ENCODE peak calls at places on chromosomes 2 and 18, in nine cellular contexts. C, Q, N, L, E, G, P, H and O are unnamed samples.

GRCh38 chr2:98835831-98836385 is 100.1 kb downstream of the CRACDL start:
- DNase-seq in C (no peak), Q (peak), N (no peak), L (no peak), E (no peak), G (no peak), P (peak), H (no peak), O (no peak)

GRCh38 chr2:230418341-230419016 is 2.5 kb downstream of the SP100 start:
- DNase-seq in C (no peak), Q (no peak), N (no peak), L (no peak), E (no peak), G (no peak), P (no peak), H (no peak), O (peak)

GRCh38 chr18:23422751-23423418 is 30.2 kb upstream of the RIOK3 start:
- DNase-seq in C (peak), Q (no peak), N (peak), L (peak), E (peak), G (peak), P (no peak), H (no peak), O (no peak)

GRCh38 chr18:75251466-75251865 is 40.9 kb downstream of the TSHZ1 start:
- DNase-seq in C (no peak), Q (no peak), N (no peak), L (no peak), E (no peak), G (no peak), P (no peak), H (no peak), O (peak)

GRCh38 chr2:162202203-162202602 is 41.0 kb downstream of the FAP start:
- DNase-seq in C (no peak), Q (no peak), N (no peak), L (no peak), E (no peak), G (no peak), P (no peak), H (no peak), O (no peak)

GRCh38 chr2:120175000-120175581 is 48.1 kb downstream of the TMEM185B start:
- DNase-seq in C (no peak), Q (peak), N (peak), L (peak), E (no peak), G (peak), P (no peak), H (peak), O (peak)

GRCh38 chr18:70036771-70037452 is 89.2 kb upstream of the CD226 start:
- DNase-seq in C (no peak), Q (no peak), N (no peak), L (peak), E (no peak), G (no peak), P (no peak), H (no peak), O (no peak)

GRCh38 chr2:211423018-211423417 is 866.6 kb downstream of the CPS1 start:
- DNase-seq in C (no peak), Q (no peak), N (no peak), L (peak), E (no peak), G (no peak), P (no peak), H (no peak), O (no peak)

GRCh38 chr2:132582360-132582759 is 87.6 kb downstream of the LYPD1 start:
- DNase-seq in C (no peak), Q (no peak), N (no peak), L (no peak), E (no peak), G (no peak), P (no peak), H (no peak), O (no peak)

GRCh38 chr2:110777531-110778311 is 45.3 kb downstream of the ACOXL start:
- DNase-seq in C (no peak), Q (no peak), N (no peak), L (no peak), E (no peak), G (no peak), P (no peak), H (no peak), O (no peak)

GRCh38 chr2:12718662-12719399 is 2.1 kb downstream of the TRIB2 start:
- DNase-seq in C (no peak), Q (peak), N (no peak), L (peak), E (no peak), G (no peak), P (no peak), H (no peak), O (peak)

GRCh38 chr2:158958365-158958764 is 10.1 kb upstream of the TANC1 start:
- DNase-seq in C (no peak), Q (no peak), N (no peak), L (no peak), E (no peak), G (no peak), P (no peak), H (no peak), O (no peak)

GRCh38 chr2:158953926-158954763 is 14.3 kb upstream of the TANC1 start:
- DNase-seq in C (peak), Q (no peak), N (peak), L (no peak), E (peak), G (no peak), P (no peak), H (peak), O (peak)

GRCh38 chr2:158953454-158953853 is 15.0 kb upstream of the TANC1 start:
- DNase-seq in C (no peak), Q (no peak), N (no peak), L (no peak), E (no peak), G (no peak), P (no peak), H (no peak), O (peak)

GRCh38 chr2:158955974-158956373 is 12.5 kb upstream of the TANC1 start:
- DNase-seq in C (no peak), Q (no peak), N (no peak), L (no peak), E (no peak), G (no peak), P (no peak), H (no peak), O (no peak)
- H3K27ac ChIP-seq in C (no peak), Q (no peak), N (no peak), L (no peak), E (no peak), G (no peak), P (no peak), H (no peak), O (no peak)

GRCh38 chr2:112523291-112523777 is 18.9 kb upstream of the POLR1B start:
- DNase-seq in C (no peak), Q (no peak), N (no peak), L (no peak), E (no peak), G (no peak), P (no peak), H (no peak), O (no peak)

GRCh38 chr2:112516801-112517200 is 25.5 kb upstream of the POLR1B start:
- DNase-seq in C (no peak), Q (no peak), N (no peak), L (no peak), E (no peak), G (no peak), P (no peak), H (no peak), O (no peak)

GRCh38 chr2:112520234-112520783 is 22.0 kb upstream of the POLR1B start:
- DNase-seq in C (no peak), Q (no peak), N (no peak), L (no peak), E (no peak), G (no peak), P (no peak), H (no peak), O (no peak)

DNA sequence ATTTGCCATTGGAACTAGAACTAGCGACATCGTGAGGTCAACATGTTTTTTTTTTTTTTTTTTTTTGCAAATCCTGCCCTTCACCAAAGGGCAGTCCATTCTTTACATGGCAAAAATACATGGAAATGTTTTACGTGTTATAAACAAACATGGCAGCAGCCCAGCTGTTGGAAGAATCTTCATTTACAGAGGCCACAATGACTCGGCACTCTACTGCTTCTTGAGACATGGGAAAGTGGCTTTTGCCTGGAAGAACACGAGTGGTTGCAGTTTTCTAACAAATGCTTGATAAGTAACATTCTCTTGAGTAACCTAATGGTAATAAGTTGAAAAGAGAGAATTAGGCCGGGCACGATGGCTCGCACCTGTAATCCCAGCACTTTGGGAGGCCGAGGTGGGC is 22.8 kb upstream of the POLR1B start:
- DNase-seq in C (no peak), Q (no peak), N (no peak), L (no peak), E (no peak), G (no peak), P (no peak), H (no peak), O (no peak)
- H3K27ac ChIP-seq in C (no peak), Q (no peak), N (peak), L (no peak), E (no peak), G (no peak), P (no peak), H (no peak), O (no peak)

GRCh38 chr2:101135412-101136296 is 15.5 kb downstream of the TBC1D8 start:
- DNase-seq in C (peak), Q (no peak), N (no peak), L (no peak), E (no peak), G (no peak), P (no peak), H (no peak), O (no peak)
- H3K27ac ChIP-seq in C (peak), Q (no peak), N (peak), L (no peak), E (no peak), G (no peak), P (no peak), H (no peak), O (no peak)

GRCh38 chr2:109345653-109346165 is 216.7 kb downstream of the SH3RF3 start:
- DNase-seq in C (peak), Q (no peak), N (no peak), L (no peak), E (no peak), G (no peak), P (no peak), H (peak), O (no peak)

GRCh38 chr2:109346601-109347228 is 217.7 kb downstream of the SH3RF3 start:
- DNase-seq in C (no peak), Q (no peak), N (no peak), L (no peak), E (no peak), G (no peak), P (no peak), H (no peak), O (no peak)

GRCh38 chr2:109348190-109348589 is 219.2 kb downstream of the SH3RF3 start:
- DNase-seq in C (no peak), Q (no peak), N (no peak), L (no peak), E (no peak), G (no peak), P (no peak), H (no peak), O (no peak)

GRCh38 chr2:109348645-109349554 is 219.9 kb downstream of the SH3RF3 start:
- DNase-seq in C (no peak), Q (peak), N (no peak), L (no peak), E (no peak), G (no peak), P (peak), H (no peak), O (peak)

GRCh38 chr2:109347626-109348025 is 218.6 kb downstream of the SH3RF3 start:
- DNase-seq in C (no peak), Q (no peak), N (no peak), L (no peak), E (no peak), G (no peak), P (no peak), H (no peak), O (no peak)
- H3K27ac ChIP-seq in C (no peak), Q (no peak), N (no peak), L (no peak), E (no peak), G (no peak), P (no peak), H (no peak), O (no peak)

GRCh38 chr2:234916674-234917073 is 35.1 kb upstream of the SH3BP4 start:
- DNase-seq in C (no peak), Q (no peak), N (no peak), L (no peak), E (no peak), G (no peak), P (no peak), H (no peak), O (no peak)
- H3K27ac ChIP-seq in C (no peak), Q (no peak), N (no peak), L (no peak), E (no peak), G (no peak), P (no peak), H (no peak), O (no peak)

DNA sequence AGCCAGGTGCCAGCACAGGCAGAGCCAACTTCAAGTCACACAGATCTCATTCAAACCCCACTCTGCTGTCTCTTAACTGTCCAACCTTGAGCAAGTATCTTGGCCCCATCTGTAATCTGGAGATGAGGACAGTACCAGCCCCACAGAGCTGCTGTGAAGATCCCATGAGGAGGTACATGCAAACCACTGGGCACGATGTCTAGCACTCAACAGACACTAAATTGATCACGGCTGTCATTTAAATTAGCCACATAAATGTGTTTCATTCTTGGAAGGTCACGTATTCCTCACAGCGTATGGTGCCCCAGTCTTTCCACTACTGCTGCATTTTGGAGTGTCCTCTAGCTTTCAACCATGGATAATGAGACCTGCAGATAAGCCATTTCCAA is 167.6 kb upstream of the ID2 start:
- DNase-seq in C (no peak), Q (no peak), N (no peak), L (no peak), E (no peak), G (no peak), P (no peak), H (no peak), O (no peak)
- H3K27ac ChIP-seq in C (no peak), Q (no peak), N (no peak), L (peak), E (no peak), G (peak), P (no peak), H (no peak), O (no peak)

DNA sequence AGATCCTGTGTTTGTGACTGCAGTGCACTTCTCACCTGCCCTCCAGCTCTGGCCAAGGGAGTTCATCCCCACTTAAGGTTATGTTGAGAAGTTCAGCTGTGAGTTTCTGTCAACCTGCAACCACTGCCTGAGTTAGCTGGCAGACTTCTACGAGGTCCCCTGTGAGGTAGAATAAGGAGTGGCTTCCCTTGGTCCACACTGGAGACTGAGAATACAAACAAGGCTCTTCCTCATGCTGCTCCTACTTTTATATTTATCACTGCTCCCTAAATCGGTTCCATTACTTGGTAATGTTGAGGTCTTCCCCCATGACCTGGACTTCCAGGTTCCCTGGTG is 353.2 kb upstream of the CWC22 start:
- DNase-seq in C (no peak), Q (no peak), N (no peak), L (no peak), E (no peak), G (no peak), P (no peak), H (no peak), O (no peak)
- H3K27ac ChIP-seq in C (no peak), Q (no peak), N (no peak), L (no peak), E (no peak), G (no peak), P (no peak), H (no peak), O (no peak)

DNA sequence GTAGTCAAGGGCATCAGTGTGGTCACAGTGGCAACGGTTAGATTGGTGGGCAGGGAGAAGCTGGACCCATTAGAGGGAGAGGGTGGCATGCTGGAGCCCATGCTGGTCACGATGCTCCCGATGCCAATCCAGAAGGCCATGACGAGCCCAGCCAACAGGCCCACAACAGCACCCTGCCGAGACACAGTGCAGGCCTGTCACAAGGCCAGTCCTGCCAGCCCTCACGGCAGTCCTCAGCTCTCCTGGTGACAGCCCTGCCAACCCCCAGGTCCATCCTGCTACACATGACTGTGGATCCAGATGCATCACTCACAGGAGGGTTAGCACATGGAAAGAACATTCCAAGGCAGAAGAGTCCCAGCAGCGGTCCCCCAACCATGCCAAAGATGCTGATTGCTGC is 10.2 kb upstream of the ATRAID start:
- DNase-seq in C (no peak), Q (no peak), N (no peak), L (no peak), E (no peak), G (no peak), P (no peak), H (no peak), O (no peak)
- H3K27ac ChIP-seq in C (no peak), Q (no peak), N (no peak), L (no peak), E (no peak), G (no peak), P (no peak), H (no peak), O (no peak)

DNA sequence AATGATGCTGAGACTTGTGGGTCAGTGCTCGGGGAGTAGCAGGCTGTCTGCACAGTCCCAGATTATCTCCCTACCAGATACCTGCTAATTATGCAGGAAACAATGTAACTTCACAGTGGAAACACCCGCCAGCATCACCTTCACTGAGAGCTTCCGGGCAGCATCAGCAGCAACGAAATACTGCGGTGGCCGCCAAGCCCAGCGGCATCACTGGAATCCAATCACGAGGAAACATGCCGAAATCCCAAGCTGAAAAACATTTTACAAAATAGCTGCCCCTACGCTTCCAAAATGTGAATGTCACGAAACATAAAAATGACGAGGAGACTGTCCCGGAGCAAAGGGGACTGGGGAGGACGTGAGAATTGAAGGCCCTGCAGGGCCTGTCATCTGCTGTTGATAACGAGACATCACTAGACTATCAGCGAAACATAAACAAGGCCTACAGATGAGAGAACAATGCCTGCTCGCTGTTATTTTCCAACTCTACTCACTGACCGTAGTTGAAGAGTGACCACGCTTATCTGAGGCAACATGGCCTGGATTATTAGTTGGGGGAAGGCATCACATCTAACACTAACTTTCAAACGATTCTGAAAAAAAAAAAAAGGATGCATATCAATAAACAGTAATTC is 82.6 kb downstream of the HDAC4 start:
- DNase-seq in C (no peak), Q (no peak), N (no peak), L (no peak), E (no peak), G (no peak), P (no peak), H (no peak), O (peak)
- H3K27ac ChIP-seq in C (no peak), Q (no peak), N (no peak), L (no peak), E (no peak), G (no peak), P (no peak), H (no peak), O (no peak)